ENCODE peak calls at places on chromosomes 4 and X, in six cellular contexts. One of them, this sample, is unnamed.

GRCh38 chrX:55521687-55522086 is 32.0 kb upstream of the USP51 start:
- DNase-seq in H9: no peak
- DNase-seq in RWPE1: no peak
- DNase-seq in CD4-positive, alpha-beta T cell: no peak
- DNase-seq in fibroblast of lung: no peak
- DNase-seq in tibial artery: no peak
- DNase-seq in this sample: no peak

GRCh38 chr4:127642169-127642568 is 9.4 kb downstream of the INTU start:
- DNase-seq in RWPE1: no peak
- DNase-seq in fibroblast of lung: peak
- DNase-seq in CD4-positive, alpha-beta T cell: no peak
- DNase-seq in H9: no peak
- DNase-seq in tibial artery: no peak
- DNase-seq in this sample: no peak

GRCh38 chr4:183659029-183659870 is at the start of the genes RWDD4 and TRAPPC11:
- DNase-seq in RWPE1: peak
- DNase-seq in fibroblast of lung: peak
- DNase-seq in tibial artery: peak
- DNase-seq in CD4-positive, alpha-beta T cell: peak
- DNase-seq in H9: peak
- DNase-seq in this sample: peak

GRCh38 chr4:52712991-52713275 is 38.3 kb downstream of the ERVMER34-1 start:
- DNase-seq in RWPE1: no peak
- DNase-seq in CD4-positive, alpha-beta T cell: no peak
- DNase-seq in H9: no peak
- DNase-seq in tibial artery: no peak
- DNase-seq in fibroblast of lung: no peak
- DNase-seq in this sample: no peak

GRCh38 chrX:102651968-102652744 is 873 bp downstream of the GPRASP1 start:
- DNase-seq in fibroblast of lung: peak
- DNase-seq in H9: no peak
- DNase-seq in tibial artery: peak
- DNase-seq in RWPE1: no peak
- DNase-seq in CD4-positive, alpha-beta T cell: peak
- DNase-seq in this sample: peak

GRCh38 chr4:147157860-147158701 is 212.4 kb upstream of the TTC29 start:
- DNase-seq in CD4-positive, alpha-beta T cell: no peak
- DNase-seq in fibroblast of lung: peak
- DNase-seq in H9: peak
- DNase-seq in tibial artery: no peak
- DNase-seq in RWPE1: peak
- DNase-seq in this sample: peak

GRCh38 chr4:183249854-183250253 is 70.2 kb downstream of the CLDN22 start:
- DNase-seq in RWPE1: peak
- DNase-seq in fibroblast of lung: peak
- DNase-seq in H9: no peak
- DNase-seq in tibial artery: no peak
- DNase-seq in CD4-positive, alpha-beta T cell: no peak
- DNase-seq in this sample: peak

GRCh38 chr4:127601029-127601428 is 31.7 kb upstream of the INTU start:
- DNase-seq in RWPE1: peak
- DNase-seq in CD4-positive, alpha-beta T cell: no peak
- DNase-seq in H9: no peak
- DNase-seq in fibroblast of lung: peak
- DNase-seq in tibial artery: no peak
- DNase-seq in this sample: no peak

GRCh38 chr4:183402771-183403170 is 41.7 kb upstream of the CDKN2AIP start:
- DNase-seq in tibial artery: no peak
- DNase-seq in CD4-positive, alpha-beta T cell: no peak
- DNase-seq in RWPE1: no peak
- DNase-seq in H9: no peak
- DNase-seq in fibroblast of lung: no peak
- DNase-seq in this sample: no peak

GRCh38 chr4:5098176-5098575 is 46.9 kb downstream of the STK32B start:
- DNase-seq in fibroblast of lung: no peak
- DNase-seq in RWPE1: no peak
- DNase-seq in CD4-positive, alpha-beta T cell: no peak
- DNase-seq in tibial artery: no peak
- DNase-seq in H9: no peak
- DNase-seq in this sample: no peak

DNA sequence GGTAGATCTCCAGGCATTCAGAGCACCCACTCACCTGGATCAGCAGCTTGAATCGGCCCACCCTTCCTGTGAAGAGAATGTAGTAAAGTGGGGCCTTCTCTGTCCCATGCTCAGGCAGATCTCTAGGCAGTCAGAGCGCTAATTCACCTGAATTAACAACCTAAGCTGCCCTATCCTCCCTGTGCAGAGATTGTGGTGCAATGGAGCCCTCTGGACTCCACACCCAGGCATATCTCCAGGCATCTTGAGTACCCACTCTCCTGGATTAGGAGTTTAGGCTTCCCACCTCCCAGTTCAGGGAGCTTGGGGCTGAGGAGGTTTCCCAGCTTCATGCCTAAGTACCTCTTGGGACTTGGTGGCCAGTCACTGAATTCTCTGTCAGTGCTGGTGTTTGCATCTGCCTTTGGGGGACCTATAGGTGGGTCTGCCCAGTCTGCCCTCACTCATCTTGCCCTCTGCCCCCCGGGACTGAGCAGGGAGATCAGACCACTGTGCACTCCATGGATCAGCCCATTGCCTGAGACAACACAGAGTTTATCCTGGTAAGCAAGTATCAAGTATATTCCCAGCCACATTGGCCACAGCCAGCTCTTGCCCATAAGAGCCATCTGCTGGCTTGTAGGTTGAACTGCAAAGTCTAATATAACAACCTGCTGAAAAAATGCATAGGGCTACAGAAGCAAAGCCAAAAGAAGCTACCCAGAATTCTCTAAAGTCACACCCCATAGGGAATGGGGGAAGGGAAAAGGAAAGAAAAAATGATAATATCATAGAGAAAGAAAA is 372.9 kb downstream of the KLHL13 start:
- DNase-seq in H9: peak
- DNase-seq in RWPE1: no peak
- DNase-seq in fibroblast of lung: no peak
- DNase-seq in CD4-positive, alpha-beta T cell: no peak
- DNase-seq in tibial artery: no peak
- DNase-seq in this sample: no peak
- TF ChIP-seq CTCF in H9: peak
- TF ChIP-seq CTCF in RWPE1: no peak
- TF ChIP-seq CTCF in fibroblast of lung: no peak
- TF ChIP-seq CTCF in CD4-positive, alpha-beta T cell: no peak
- TF ChIP-seq CTCF in tibial artery: no peak
- TF ChIP-seq CTCF in this sample: peak

DNA sequence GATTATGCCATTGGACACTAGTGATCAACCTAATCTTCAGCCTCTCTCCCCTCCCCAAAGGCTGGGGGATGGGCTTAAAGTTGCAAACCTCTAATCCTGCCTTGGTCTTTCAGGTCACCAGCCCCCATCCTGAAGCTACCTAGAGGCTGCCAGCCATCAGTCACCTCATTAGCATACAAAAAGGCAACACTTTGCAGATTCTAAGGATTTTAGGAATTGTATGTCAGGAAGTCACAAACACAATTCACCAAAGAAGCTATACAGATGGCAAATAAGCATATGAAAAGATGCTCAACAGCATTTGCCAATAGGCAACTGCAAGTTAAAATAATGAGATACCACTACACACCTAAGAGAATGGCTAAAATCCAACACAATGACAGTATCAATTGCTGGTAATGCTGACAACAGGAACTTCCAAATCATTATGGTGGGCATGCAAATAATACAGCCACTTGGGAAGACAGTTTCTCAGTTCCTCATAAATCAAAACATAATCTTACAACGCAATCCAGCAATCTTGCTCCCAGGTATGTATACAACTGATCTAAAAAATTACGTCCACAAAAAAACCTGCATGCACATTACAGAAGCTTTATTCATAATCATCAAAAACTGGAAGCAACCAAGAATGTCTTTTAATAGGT is 9.0 kb upstream of the PIM2 start:
- DNase-seq in CD4-positive, alpha-beta T cell: no peak
- DNase-seq in tibial artery: no peak
- DNase-seq in RWPE1: no peak
- DNase-seq in fibroblast of lung: no peak
- DNase-seq in H9: peak
- DNase-seq in this sample: peak
- H3K27ac ChIP-seq in CD4-positive, alpha-beta T cell: no peak
- H3K27ac ChIP-seq in tibial artery: no peak
- H3K27ac ChIP-seq in RWPE1: no peak
- H3K27ac ChIP-seq in fibroblast of lung: no peak
- H3K27ac ChIP-seq in H9: peak
- H3K27ac ChIP-seq in this sample: peak

GRCh38 chrX:130268500-130269170 is at the start of gene ZNF280C:
- DNase-seq in fibroblast of lung: peak
- DNase-seq in tibial artery: peak
- DNase-seq in H9: peak
- DNase-seq in RWPE1: peak
- DNase-seq in CD4-positive, alpha-beta T cell: peak
- DNase-seq in this sample: peak
- TF ChIP-seq CTCF in fibroblast of lung: peak
- TF ChIP-seq CTCF in tibial artery: no peak
- TF ChIP-seq CTCF in H9: peak
- TF ChIP-seq CTCF in RWPE1: peak
- TF ChIP-seq CTCF in CD4-positive, alpha-beta T cell: peak
- TF ChIP-seq CTCF in this sample: peak

GRCh38 chr4:106366026-106366425 is 2.6 kb downstream of the GIMD1 start:
- DNase-seq in tibial artery: no peak
- DNase-seq in H9: no peak
- DNase-seq in RWPE1: no peak
- DNase-seq in CD4-positive, alpha-beta T cell: no peak
- DNase-seq in fibroblast of lung: peak
- DNase-seq in this sample: no peak
- H3K27ac ChIP-seq in tibial artery: no peak
- H3K27ac ChIP-seq in H9: no peak
- H3K27ac ChIP-seq in RWPE1: no peak
- H3K27ac ChIP-seq in CD4-positive, alpha-beta T cell: no peak
- H3K27ac ChIP-seq in fibroblast of lung: peak
- H3K27ac ChIP-seq in this sample: no peak

DNA sequence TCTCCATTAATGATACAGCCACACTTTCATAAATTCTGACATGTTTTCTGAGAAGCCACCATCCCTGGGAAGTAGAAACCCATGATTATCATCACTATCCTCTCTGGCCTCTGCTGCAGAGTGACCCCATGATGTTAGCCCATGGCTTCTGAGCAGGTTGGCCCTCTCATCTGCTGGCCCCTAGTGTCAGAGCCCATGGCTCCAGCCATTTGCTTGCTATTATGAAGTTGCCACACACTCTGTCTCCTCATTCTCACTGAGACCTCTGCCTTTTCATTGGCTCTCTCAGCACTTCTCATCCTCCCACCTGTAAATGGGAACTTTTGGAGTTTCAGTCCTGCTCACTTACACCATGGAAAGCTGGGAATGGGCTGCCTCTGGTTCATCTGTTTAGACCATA is 192.7 kb downstream of the GASK1B start:
- DNase-seq in tibial artery: no peak
- DNase-seq in RWPE1: no peak
- DNase-seq in CD4-positive, alpha-beta T cell: no peak
- DNase-seq in fibroblast of lung: no peak
- DNase-seq in H9: no peak
- DNase-seq in this sample: no peak
- TF ChIP-seq CTCF in tibial artery: no peak
- TF ChIP-seq CTCF in RWPE1: no peak
- TF ChIP-seq CTCF in CD4-positive, alpha-beta T cell: no peak
- TF ChIP-seq CTCF in fibroblast of lung: no peak
- TF ChIP-seq CTCF in H9: no peak
- TF ChIP-seq CTCF in this sample: peak

GRCh38 chr4:20268028-20268427 is 16.3 kb downstream of the SLIT2 start:
- DNase-seq in fibroblast of lung: no peak
- DNase-seq in CD4-positive, alpha-beta T cell: no peak
- DNase-seq in tibial artery: no peak
- DNase-seq in H9: no peak
- DNase-seq in RWPE1: no peak
- DNase-seq in this sample: no peak

GRCh38 chr4:20262221-20262620 is 10.5 kb downstream of the SLIT2 start:
- DNase-seq in H9: no peak
- DNase-seq in RWPE1: no peak
- DNase-seq in tibial artery: no peak
- DNase-seq in fibroblast of lung: no peak
- DNase-seq in CD4-positive, alpha-beta T cell: no peak
- DNase-seq in this sample: no peak

GRCh38 chr4:20266215-20267082 is 14.7 kb downstream of the SLIT2 start:
- DNase-seq in tibial artery: no peak
- DNase-seq in RWPE1: no peak
- DNase-seq in fibroblast of lung: peak
- DNase-seq in H9: no peak
- DNase-seq in CD4-positive, alpha-beta T cell: no peak
- DNase-seq in this sample: no peak

GRCh38 chr4:20265726-20266125 is 14.0 kb downstream of the SLIT2 start:
- DNase-seq in fibroblast of lung: no peak
- DNase-seq in RWPE1: no peak
- DNase-seq in H9: no peak
- DNase-seq in CD4-positive, alpha-beta T cell: no peak
- DNase-seq in tibial artery: no peak
- DNase-seq in this sample: no peak

DNA sequence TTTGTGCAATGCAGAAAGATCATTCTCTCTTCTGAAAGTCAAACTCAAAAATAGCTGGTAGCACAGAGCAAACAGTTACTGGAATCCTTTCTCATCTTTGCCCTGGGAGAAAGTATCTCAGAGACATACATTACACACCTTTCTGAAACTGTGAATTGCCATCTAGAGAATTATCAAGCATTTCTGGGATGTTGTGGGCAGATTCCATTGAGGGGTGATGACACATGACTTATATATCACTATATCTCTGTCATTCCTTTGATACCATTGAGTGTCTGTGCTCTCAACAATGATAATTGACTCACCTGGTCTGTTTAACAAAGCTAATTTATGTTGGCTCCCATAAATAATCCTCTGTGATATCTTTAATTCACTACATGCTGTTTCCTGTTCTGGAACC is 13.0 kb downstream of the SLIT2 start:
- DNase-seq in CD4-positive, alpha-beta T cell: no peak
- DNase-seq in fibroblast of lung: no peak
- DNase-seq in RWPE1: no peak
- DNase-seq in tibial artery: no peak
- DNase-seq in H9: no peak
- DNase-seq in this sample: no peak
- H3K27ac ChIP-seq in CD4-positive, alpha-beta T cell: no peak
- H3K27ac ChIP-seq in fibroblast of lung: no peak
- H3K27ac ChIP-seq in RWPE1: no peak
- H3K27ac ChIP-seq in tibial artery: no peak
- H3K27ac ChIP-seq in H9: no peak
- H3K27ac ChIP-seq in this sample: no peak

DNA sequence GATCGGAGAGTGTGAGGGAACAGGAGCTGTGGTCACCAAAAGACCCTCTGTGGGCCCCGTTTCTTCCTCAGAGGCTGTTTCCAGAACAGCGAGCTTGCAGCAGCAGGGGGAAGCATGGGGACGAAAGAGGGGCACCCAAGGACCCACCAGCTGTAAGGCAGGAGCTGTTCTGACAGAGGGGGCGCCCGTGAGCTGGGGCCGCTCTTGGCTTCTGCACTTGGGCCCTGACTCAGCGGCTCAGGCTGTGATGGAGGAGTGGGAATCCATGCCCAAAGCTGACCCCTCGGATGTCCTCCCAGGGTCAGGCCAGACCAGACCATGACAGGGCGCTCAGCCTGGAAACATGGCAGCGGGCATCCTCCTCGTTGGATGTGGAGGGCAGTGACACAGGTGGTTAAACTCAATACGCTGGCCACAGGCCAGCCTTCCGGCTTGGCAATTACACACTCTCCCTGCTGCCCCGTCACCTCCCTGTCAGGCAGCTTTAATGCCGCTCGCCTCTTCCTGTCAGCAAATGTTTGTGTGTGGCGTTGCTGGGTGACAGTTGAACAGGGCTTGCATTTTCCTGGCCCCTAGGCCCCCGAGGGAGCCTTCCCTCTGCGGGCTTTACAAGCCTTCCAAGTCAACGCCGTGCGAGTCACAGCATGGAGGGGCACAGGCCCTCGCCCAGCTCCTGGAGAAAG is 620.2 kb downstream of the BCOR start:
- DNase-seq in fibroblast of lung: peak
- DNase-seq in tibial artery: no peak
- DNase-seq in CD4-positive, alpha-beta T cell: peak
- DNase-seq in RWPE1: no peak
- DNase-seq in H9: peak
- DNase-seq in this sample: peak
- TF ChIP-seq CTCF in fibroblast of lung: no peak
- TF ChIP-seq CTCF in tibial artery: no peak
- TF ChIP-seq CTCF in CD4-positive, alpha-beta T cell: no peak
- TF ChIP-seq CTCF in RWPE1: no peak
- TF ChIP-seq CTCF in H9: peak
- TF ChIP-seq CTCF in this sample: peak

This sample was measured in WERI-Rb-1.